ENCODE peak calls at places on chromosomes 5 and 9, in eight cellular contexts. B is H4; M is activated T-helper 1 cell treated with anti-CD3 and anti-CD28 coated beads, Interleukin-12 subunit alpha, Interleukin-12 subunit beta, Interleukin-2, Interleukin-4 antibody, amounts not matched to agents 30 ng/mL and 10 ng/mL and 1 ng/mL, durations not matched to agents 14 hours and 24 hours and 36 hours; P is stimulated activated CD8-positive, alpha-beta memory T cell treated with anti-CD3 and anti-CD28 coated beads, Interleukin-4, amount 100 ng/mL, for 4 hours; X is OCI-LY7; F is iris pigment epithelial cell; Z is germinal center; E is Caco-2. J is an unnamed sample.

GRCh38 chr5:64587370-64587769 is 81.6 kb downstream of the RGS7BP start:
- DNase-seq in E (no peak), M (no peak), F (no peak), P (no peak), Z (no peak), X (no peak), B (no peak), J (no peak)

GRCh38 chr9:70422371-70423043 is 8.1 kb upstream of the KLF9 start:
- DNase-seq in F (no peak), P (no peak), Z (no peak), B (no peak), E (no peak), M (no peak), X (no peak), J (no peak)

GRCh38 chr9:86253577-86253976 is 5.9 kb downstream of the C9orf153 start:
- DNase-seq in E (no peak), X (no peak), M (no peak), P (no peak), F (no peak), Z (no peak), B (no peak), J (no peak)

GRCh38 chr5:142520885-142521284 is 165.0 kb downstream of the FGF1 start:
- DNase-seq in Z (no peak), X (no peak), F (peak), E (no peak), P (no peak), M (no peak), B (peak), J (no peak)

GRCh38 chr5:77129386-77129785 is 42.3 kb upstream of the ZBED3 start:
- DNase-seq in Z (no peak), P (no peak), E (peak), F (peak), X (peak), B (no peak), M (no peak), J (no peak)

GRCh38 chr5:105134328-105134727 is 1571.7 kb upstream of the NUDT12 start:
- DNase-seq in X (no peak), Z (no peak), M (no peak), E (no peak), B (no peak), P (no peak), F (no peak), J (no peak)

GRCh38 chr5:158679221-158679641 is 420.5 kb downstream of the EBF1 start:
- DNase-seq in E (no peak), P (no peak), B (no peak), M (no peak), F (no peak), X (no peak), Z (no peak), J (no peak)

GRCh38 chr9:79569814-79570448 is 1.8 kb upstream of the TLE4 start:
- DNase-seq in P (no peak), X (peak), F (no peak), E (no peak), B (no peak), M (no peak), Z (no peak), J (no peak)

GRCh38 chr9:21316860-21317259 is 11.7 kb upstream of the IFNA5 start:
- DNase-seq in E (no peak), Z (no peak), X (no peak), B (no peak), M (no peak), F (no peak), P (no peak), J (no peak)

GRCh38 chr9:111034146-111034545 is 4.1 kb downstream of the LPAR1 start:
- DNase-seq in B (peak), M (no peak), P (no peak), E (no peak), F (peak), X (no peak), Z (no peak), J (no peak)

GRCh38 chr5:172696171-172696849 is 55.2 kb downstream of the NEURL1B start:
- DNase-seq in M (no peak), B (no peak), Z (no peak), E (no peak), P (no peak), X (no peak), F (no peak), J (no peak)

GRCh38 chr9:107712390-107712789 is 222.8 kb upstream of the KLF4 start:
- DNase-seq in M (no peak), E (no peak), P (no peak), Z (no peak), F (peak), B (peak), X (no peak), J (no peak)

GRCh38 chr5:135693371-135693955 is 114.7 kb upstream of the CXCL14 start:
- DNase-seq in Z (no peak), M (no peak), P (no peak), F (no peak), E (no peak), X (no peak), B (no peak), J (no peak)

GRCh38 chr9:32426278-32426939 is 42.0 kb downstream of the ACO1 start:
- DNase-seq in Z (no peak), X (no peak), P (no peak), F (peak), E (peak), B (peak), M (no peak), J (no peak)

GRCh38 chr9:124290743-124291554 is 33.2 kb downstream of the NEK6 start:
- DNase-seq in X (no peak), E (no peak), F (no peak), M (no peak), P (no peak), B (no peak), Z (no peak), J (no peak)

GRCh38 chr5:144433893-144434292 is 263.2 kb downstream of the KCTD16 start:
- DNase-seq in M (no peak), Z (no peak), P (no peak), E (no peak), B (no peak), X (no peak), F (no peak), J (no peak)

GRCh38 chr5:54669285-54669684 is 151.7 kb downstream of the SNX18 start:
- DNase-seq in Z (no peak), M (no peak), X (no peak), F (peak), P (no peak), E (no peak), B (peak), J (no peak)

GRCh38 chr9:33506626-33507370 is 17.3 kb upstream of the ANKRD18B start:
- DNase-seq in B (peak), E (peak), Z (no peak), F (peak), X (no peak), M (no peak), P (no peak), J (no peak)

GRCh38 chr9:15381491-15381890 is 41.2 kb upstream of the SNAPC3 start:
- DNase-seq in Z (no peak), M (no peak), F (no peak), B (no peak), X (no peak), P (no peak), E (no peak), J (no peak)

GRCh38 chr5:112776301-112776856 is 38.7 kb downstream of the APC start:
- DNase-seq in P (no peak), F (peak), X (no peak), E (no peak), M (no peak), Z (no peak), B (no peak), J (no peak)

J was measured in cortex of kidney.